ENCODE peak calls at places on chromosomes 11 and 22, in seven cellular contexts. V is CD4-positive, alpha-beta T cell; X is lower lobe of right lung; O is uterus; N is tibial artery; L is ovary; Q is CD8-positive, alpha-beta T cell. J is an unnamed sample. For H3K9me3, the result is how much of the 10 kb centered on the place peaks cover.

GRCh38 chr22:40215266-40215665 is 37.5 kb downstream of the TNRC6B start:
- DNase-seq in Q (no peak), N (peak), L (no peak), O (no peak), X (peak), V (no peak), J (no peak)

GRCh38 chr22:31757265-31757664 is 3.4 kb downstream of the DEPDC5 start:
- DNase-seq in Q (no peak), L (no peak), O (no peak), N (no peak), V (no peak), X (no peak), J (no peak)

GRCh38 chr11:20192151-20192550 is 31.9 kb upstream of the DBX1 start:
- DNase-seq in N (no peak), L (no peak), O (no peak), Q (no peak), X (no peak), V (no peak), J (no peak)

GRCh38 chr22:25623310-25623734 is 58.8 kb downstream of the GRK3 start:
- DNase-seq in V (no peak), O (no peak), L (no peak), Q (no peak), N (no peak), X (no peak), J (no peak)

GRCh38 chr11:10032991-10033390 is 261.0 kb downstream of the SBF2 start:
- DNase-seq in X (no peak), O (no peak), V (no peak), Q (no peak), L (no peak), N (no peak), J (no peak)

GRCh38 chr11:34425863-34426262 is 12.9 kb upstream of the CAT start:
- DNase-seq in L (no peak), V (no peak), X (no peak), N (no peak), O (no peak), Q (no peak), J (no peak)

GRCh38 chr11:94151311-94151710 is 22.7 kb downstream of the PANX1 start:
- DNase-seq in L (no peak), X (no peak), V (no peak), O (no peak), Q (no peak), N (no peak), J (no peak)

GRCh38 chr11:111157571-111157970 is 88.0 kb upstream of the POU2AF2 start:
- DNase-seq in N (no peak), X (no peak), V (no peak), Q (no peak), L (no peak), O (no peak), J (no peak)

DNA sequence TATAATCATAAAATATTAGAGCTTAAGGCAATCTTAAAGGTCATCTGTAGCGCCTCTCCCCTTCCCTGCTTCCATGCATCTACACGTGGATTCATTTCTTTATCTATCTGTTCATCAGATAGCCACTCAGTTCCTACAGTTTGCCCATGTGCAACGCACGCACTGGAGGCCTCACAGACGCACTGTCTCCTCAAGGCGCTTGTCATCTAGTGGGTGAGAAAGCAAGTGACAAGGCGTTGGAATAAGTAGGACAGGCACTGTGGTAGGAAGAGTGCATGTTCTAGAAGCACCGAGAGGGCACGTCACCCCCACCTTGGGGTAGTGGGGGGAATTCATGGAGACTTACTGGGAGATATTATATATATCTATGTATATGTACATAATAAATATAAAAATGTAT is 20.8 kb upstream of the JAM3 start:
- DNase-seq in L (no peak), N (peak), X (no peak), Q (no peak), O (peak), V (no peak), J (peak)
- H3K27ac ChIP-seq in L (peak), N (peak), X (no peak), Q (no peak), O (peak), V (no peak), J (no peak)

DNA sequence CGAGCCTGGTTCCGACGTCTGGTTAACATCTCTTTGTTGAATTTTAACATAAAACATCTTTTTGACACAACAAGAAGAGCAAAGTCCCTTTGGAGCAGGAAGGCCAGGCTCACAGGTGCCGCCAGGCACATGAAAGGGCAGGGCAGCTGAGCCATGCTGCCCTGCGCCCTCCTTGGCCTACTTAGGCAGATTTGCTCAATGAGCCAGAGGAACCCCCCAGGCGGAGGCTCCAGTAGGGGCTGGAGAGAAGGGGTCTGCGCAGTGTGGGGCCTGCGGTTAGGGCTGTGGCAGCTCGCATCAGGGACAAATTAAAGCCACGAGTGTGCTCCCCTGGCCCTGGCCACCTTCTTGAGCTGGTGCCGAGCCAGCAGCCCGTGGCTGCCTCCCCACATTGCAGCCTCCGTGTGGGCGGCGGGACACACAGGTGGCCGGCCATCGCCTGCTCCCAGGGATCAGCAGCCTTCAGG is 9.9 kb upstream of the SLC22A12 start:
- DNase-seq in N (no peak), X (peak), O (no peak), L (no peak), V (no peak), Q (no peak), J (peak)
- H3K9me3 ChIP-seq in N (under half), X (under half), O (under half), L (under half), V (under half), Q (under half), J (under half)

GRCh38 chr11:77026236-77026635 is 8.0 kb upstream of the B3GNT6 start:
- DNase-seq in X (no peak), V (no peak), O (no peak), L (no peak), N (no peak), Q (no peak), J (no peak)
- H3K27ac ChIP-seq in X (no peak), V (no peak), O (no peak), L (no peak), N (no peak), Q (no peak), J (no peak)

DNA sequence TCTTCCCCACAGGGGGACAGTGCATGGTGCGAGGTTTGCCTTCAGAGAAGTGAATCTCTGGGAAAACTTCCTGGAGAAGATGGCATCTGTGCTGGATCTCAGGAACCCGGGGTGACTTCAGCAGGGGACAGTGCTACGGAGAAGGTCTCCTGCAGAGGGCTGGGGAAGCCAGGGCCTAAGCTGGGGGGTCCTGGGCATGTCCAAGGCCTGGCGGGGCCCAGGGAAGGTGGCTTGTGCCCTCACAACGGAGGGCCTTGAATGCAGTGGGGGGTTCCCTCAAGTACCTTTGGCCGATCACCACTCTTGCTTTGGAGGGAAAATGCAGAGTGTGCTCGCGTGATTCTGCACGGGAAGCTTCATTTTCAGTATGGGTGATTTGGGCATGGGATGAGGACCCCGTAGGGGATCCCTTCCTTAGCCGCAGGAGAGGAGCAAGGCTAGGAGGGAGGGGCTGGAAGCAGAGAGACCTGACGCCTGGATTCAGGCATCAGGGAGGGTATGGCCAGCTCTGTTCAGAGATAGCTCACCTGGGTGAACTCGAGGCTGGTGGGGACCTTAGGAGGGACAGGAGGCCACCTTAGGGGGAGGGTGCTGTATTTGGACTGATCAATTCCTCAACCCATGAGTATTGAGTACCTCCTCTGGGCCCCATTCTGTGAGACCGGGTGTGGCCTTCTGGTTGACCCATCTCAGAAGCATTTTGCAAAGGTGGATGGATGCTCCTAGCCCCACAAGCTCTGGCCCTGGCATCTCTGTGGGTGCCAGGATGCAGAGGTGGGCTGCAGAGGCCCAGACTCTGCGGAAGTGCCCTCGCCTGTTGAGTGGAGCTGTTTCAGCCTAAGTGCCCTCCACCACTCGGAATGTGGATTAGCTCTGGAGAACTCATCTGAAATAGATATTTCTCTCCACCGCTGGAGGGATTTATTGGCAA is 529.4 kb downstream of the TBC1D22A start:
- DNase-seq in O (peak), X (no peak), V (no peak), N (peak), Q (no peak), L (no peak), J (no peak)
- H3K9me3 ChIP-seq in O (under half), X (under half), V (under half), N (under half), Q (under half), L (under half), J (under half)

DNA sequence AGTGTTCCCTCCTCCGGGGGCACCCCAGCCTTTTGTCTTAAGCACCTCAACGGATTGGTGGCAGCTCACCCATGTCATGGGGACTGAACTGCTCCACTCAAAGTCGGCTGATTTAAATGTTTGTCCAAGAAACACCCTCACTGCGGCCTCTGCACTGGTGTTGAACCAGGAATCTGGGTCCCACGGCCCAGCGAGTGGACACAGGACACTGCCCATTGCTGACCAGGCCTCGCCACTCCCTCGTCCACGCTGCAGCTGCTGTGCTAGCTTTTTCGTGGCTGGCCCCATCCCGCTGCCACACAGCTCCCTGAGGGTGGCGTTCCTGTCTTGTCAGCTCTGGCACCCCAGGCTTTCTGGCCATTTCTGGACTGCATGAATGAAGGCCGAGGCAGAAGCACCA is 646.2 kb downstream of the BRD1 start:
- DNase-seq in V (no peak), L (no peak), N (no peak), O (no peak), X (peak), Q (no peak), J (no peak)
- H3K27ac ChIP-seq in V (no peak), L (no peak), N (no peak), O (no peak), X (no peak), Q (no peak), J (no peak)

GRCh38 chr22:45602004-45602733 is 69.5 kb upstream of the ATXN10 start:
- DNase-seq in O (no peak), N (no peak), Q (no peak), L (no peak), V (no peak), X (peak), J (no peak)
- H3K9me3 ChIP-seq in O (under half), N (under half), Q (under half), L (under half), V (under half), X (under half), J (under half)

DNA sequence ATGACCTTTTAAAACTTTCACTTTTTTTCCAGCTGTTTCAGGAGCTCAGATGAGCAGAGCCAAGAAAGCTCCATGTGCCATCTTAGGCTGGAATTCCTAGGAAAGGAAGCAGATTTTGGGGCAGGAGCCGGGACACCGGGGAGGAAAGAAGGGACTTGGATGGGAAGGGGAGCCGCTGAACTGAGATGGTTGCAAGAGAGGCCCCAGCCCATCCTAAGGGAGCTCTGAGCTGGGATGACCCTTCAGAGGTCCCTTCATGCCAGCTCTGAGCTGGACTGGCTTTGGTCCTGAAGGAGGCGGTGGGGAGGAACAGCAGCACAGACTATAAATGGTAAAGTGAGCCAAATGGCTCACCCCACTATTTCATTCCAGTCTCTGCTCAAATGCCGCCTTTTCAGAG is 55.2 kb upstream of the SLC22A12 start:
- DNase-seq in Q (no peak), X (peak), L (no peak), V (no peak), N (peak), O (no peak), J (no peak)
- H3K27ac ChIP-seq in Q (no peak), X (no peak), L (no peak), V (no peak), N (no peak), O (no peak), J (no peak)

GRCh38 chr11:65456418-65456817 is 33.8 kb downstream of the NEAT1 start:
- DNase-seq in L (no peak), N (no peak), V (no peak), O (no peak), X (no peak), Q (no peak), J (no peak)

GRCh38 chr11:65454311-65454695 is 31.7 kb downstream of the NEAT1 start:
- DNase-seq in O (no peak), V (no peak), X (no peak), Q (no peak), L (no peak), N (no peak), J (no peak)

GRCh38 chr11:65448418-65449196 is 26.0 kb downstream of the NEAT1 start:
- DNase-seq in O (peak), V (no peak), Q (no peak), N (no peak), X (no peak), L (no peak), J (no peak)

GRCh38 chr11:65454696-65455456 is 32.3 kb downstream of the NEAT1 start:
- DNase-seq in V (peak), X (peak), Q (peak), N (peak), L (peak), O (peak), J (peak)

DNA sequence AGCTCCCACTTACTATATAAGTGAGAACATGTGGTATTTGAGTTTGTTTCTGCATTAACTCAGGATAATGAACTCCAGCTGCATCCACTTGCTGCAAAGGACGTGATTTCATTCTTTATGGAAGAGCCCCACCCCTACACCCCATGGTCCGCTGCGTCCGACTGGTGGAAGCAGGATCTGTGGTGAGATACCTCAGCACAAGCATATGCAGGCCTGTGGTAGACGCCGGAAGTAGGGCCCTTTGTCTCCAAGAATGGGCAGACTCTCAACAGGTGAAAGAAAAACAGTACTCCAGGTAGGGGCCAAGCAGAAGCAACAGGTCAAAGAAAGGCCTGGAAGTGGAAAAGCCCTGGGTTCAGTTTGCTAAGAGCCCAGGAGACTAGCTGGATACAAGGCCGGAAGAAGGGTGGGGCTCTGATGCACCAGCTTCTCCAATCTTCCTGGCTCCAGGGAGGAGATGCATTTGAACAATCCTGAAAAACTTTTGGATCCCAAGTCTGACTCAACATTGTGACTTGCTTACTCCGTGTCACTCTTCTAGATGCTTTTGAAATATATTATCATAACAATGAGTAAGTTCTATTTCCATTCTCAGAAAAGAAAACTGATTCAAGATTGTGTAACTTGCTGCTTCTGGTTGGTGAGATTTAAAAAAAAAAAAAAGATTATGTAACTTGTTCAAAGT is 30.4 kb downstream of the NEAT1 start:
- DNase-seq in X (no peak), V (no peak), N (peak), L (no peak), Q (no peak), O (peak), J (peak)
- H3K9me3 ChIP-seq in X (under half), V (under half), N (under half), L (under half), Q (under half), O (under half), J (under half)

GRCh38 chr11:73461844-73462435 is 85.7 kb downstream of the RELT start:
- DNase-seq in O (no peak), V (no peak), X (no peak), L (no peak), Q (no peak), N (no peak), J (no peak)
- H3K27ac ChIP-seq in O (no peak), V (no peak), X (peak), L (no peak), Q (no peak), N (no peak), J (no peak)